ENCODE peak calls at places on chromosomes 11 and 22, in nine cellular contexts. Y is transverse colon; B is fibroblast of lung; K is CD8-positive, alpha-beta T cell; E is right atrium auricular region; H is upper lobe of right lung; I is adrenal gland; D is Panc1; Q is tibial artery. V is an unnamed sample.
A peak's percentile ranks its signal among the peaks of the same experiment; 100 is the strongest.

GRCh38 chr22:46045459-46046298 is 68.7 kb upstream of the WNT7B start:
- DNase-seq in Q (peak; percentile 93), E (no peak), H (peak; percentile 70), B (no peak), K (no peak), Y (peak; percentile 17), D (no peak), I (no peak), V (no peak)

GRCh38 chr11:128893578-128894295 is 2.6 kb downstream of the KCNJ5 start:
- DNase-seq in K (no peak), B (no peak), D (no peak), I (no peak), H (no peak), Q (no peak), E (no peak), Y (no peak), V (no peak)

GRCh38 chr22:25021409-25021808 is 68.9 kb downstream of the KIAA1671 start:
- DNase-seq in K (no peak), D (no peak), E (no peak), H (peak; percentile 19), B (no peak), Y (no peak), I (no peak), Q (no peak), V (no peak)

GRCh38 chr11:40166892-40167291 is 1292.6 kb downstream of the LRRC4C start:
- DNase-seq in Y (no peak), Q (no peak), H (no peak), D (no peak), I (no peak), E (no peak), K (no peak), B (peak; percentile 50), V (peak; percentile 1)

GRCh38 chr11:71979582-71979981 is 19.1 kb upstream of the IL18BP start:
- DNase-seq in Y (no peak), D (no peak), Q (no peak), E (no peak), H (no peak), K (no peak), B (no peak), I (no peak), V (no peak)

GRCh38 chr11:100631316-100631715 is 55.8 kb upstream of the ARHGAP42 start:
- DNase-seq in D (no peak), H (no peak), Y (no peak), E (no peak), I (no peak), Q (no peak), K (no peak), B (no peak), V (no peak)

GRCh38 chr22:17891427-17892167 is 117.3 kb upstream of the BID start:
- DNase-seq in K (no peak), B (no peak), I (no peak), Y (peak; percentile 83), H (no peak), E (no peak), D (no peak), Q (peak; percentile 71), V (no peak)

GRCh38 chr11:2138436-2139117 is 612 bp downstream of the IGF2 start:
- DNase-seq in B (no peak), D (no peak), I (no peak), E (no peak), K (no peak), Y (no peak), Q (no peak), H (no peak), V (no peak)

GRCh38 chr11:120801801-120802689 is 221.9 kb upstream of the TBCEL start:
- DNase-seq in E (peak; percentile 71), K (peak; percentile 13), B (peak; percentile 45), Q (no peak), D (peak; percentile 45), H (no peak), I (peak; percentile 63), Y (peak; percentile 62), V (peak; percentile 76)

GRCh38 chr22:21942407-21942895 is 10.2 kb downstream of the PPM1F start:
- DNase-seq in I (peak; percentile 64), Q (peak; percentile 84), E (peak; percentile 94), H (peak; percentile 78), K (no peak), D (no peak), Y (peak; percentile 52), B (peak; percentile 91), V (peak; percentile 87)

GRCh38 chr11:60788401-60789110 is 3.4 kb downstream of the MS4A10 start:
- DNase-seq in Q (no peak), E (no peak), H (no peak), D (no peak), B (no peak), Y (no peak), I (no peak), K (no peak), V (peak; percentile 14)

GRCh38 chr11:96014234-96014633 is 90.3 kb upstream of the MTMR2 start:
- DNase-seq in D (no peak), K (no peak), E (no peak), I (no peak), B (peak; percentile 74), H (no peak), Q (no peak), Y (no peak), V (peak; percentile 71)

GRCh38 chr11:96010683-96011082 is 86.8 kb upstream of the MTMR2 start:
- DNase-seq in K (no peak), Y (no peak), H (no peak), D (no peak), I (no peak), Q (no peak), E (no peak), B (no peak), V (no peak)

GRCh38 chr11:96013459-96014213 is 89.7 kb upstream of the MTMR2 start:
- DNase-seq in B (no peak), K (no peak), I (no peak), Y (no peak), E (no peak), H (no peak), Q (no peak), D (no peak), V (no peak)

GRCh38 chr11:96015911-96016565 is 92.1 kb upstream of the MTMR2 start:
- DNase-seq in K (no peak), H (no peak), Q (no peak), D (no peak), E (no peak), I (no peak), B (no peak), Y (no peak), V (no peak)

GRCh38 chr11:96012086-96012824 is 88.3 kb upstream of the MTMR2 start:
- DNase-seq in B (peak; percentile 85), I (no peak), D (peak; percentile 39), E (peak; percentile 69), K (peak; percentile 38), H (no peak), Q (peak; percentile 62), Y (peak; percentile 49), V (peak; percentile 89)
- TF ChIP-seq CTCF in B (peak; percentile 75), I (peak; percentile 41), D (peak; percentile 84), E (peak; percentile 28), K (peak; percentile 52), H (peak; percentile 51), Q (peak; percentile 50), Y (peak; percentile 48), V (peak; percentile 82)

DNA sequence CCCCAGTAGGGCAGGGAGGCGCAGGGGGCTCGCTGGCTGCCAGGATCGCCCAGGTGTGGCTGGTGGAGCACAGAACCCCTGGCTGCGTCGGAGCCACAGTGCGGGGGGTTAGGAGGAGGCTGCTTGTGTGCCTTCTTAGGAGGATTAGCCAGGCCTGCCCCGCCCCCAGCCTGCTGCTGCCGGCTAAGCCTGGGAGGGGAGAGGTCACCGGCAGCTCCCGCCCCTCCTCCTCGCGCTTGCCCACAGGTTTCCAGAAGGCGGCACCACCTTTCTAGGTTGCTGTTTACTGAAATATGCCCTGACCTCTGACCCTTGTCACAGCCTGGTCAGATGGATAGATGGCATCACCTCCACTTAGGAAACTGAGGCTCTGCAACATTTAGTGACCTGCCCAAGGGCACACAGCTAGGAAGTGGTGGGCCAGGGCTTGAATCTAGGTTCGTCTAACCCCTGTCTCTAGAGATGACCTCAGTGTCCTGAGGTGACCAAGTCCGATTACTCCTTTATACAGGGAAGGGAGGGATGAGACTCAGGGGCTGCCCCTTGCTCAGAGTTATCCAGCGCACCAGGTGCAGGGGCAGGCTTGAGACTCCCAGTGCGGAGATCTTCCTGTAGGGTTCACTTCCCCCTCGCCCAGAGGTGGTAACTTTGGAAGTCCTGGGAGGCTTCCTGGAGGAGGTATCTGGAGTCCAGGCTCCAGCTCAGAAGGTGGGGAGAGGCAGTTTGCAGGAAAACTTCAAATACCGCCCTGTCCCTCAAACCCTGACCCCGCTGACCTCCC is 44.0 kb downstream of the MYO7A start:
- DNase-seq in K (no peak), Q (no peak), D (no peak), H (no peak), E (no peak), I (no peak), Y (no peak), B (no peak), V (no peak)
- H3K4me3 ChIP-seq in K (no peak overlapping the region), Q (no peak overlapping the region), D (no peak overlapping the region), H (no peak overlapping the region), E (no peak overlapping the region), I (no peak overlapping the region), Y (no peak overlapping the region), B (no peak overlapping the region), V (no peak overlapping the region)

GRCh38 chr22:49487950-49488349 is 339.7 kb downstream of the BRD1 start:
- DNase-seq in I (no peak), K (no peak), D (no peak), E (no peak), H (no peak), B (no peak), Q (no peak), Y (no peak), V (no peak)

GRCh38 chr22:49490692-49491091 is 337.0 kb downstream of the BRD1 start:
- DNase-seq in I (no peak), D (no peak), Q (no peak), B (no peak), E (no peak), K (no peak), Y (no peak), H (no peak), V (no peak)

GRCh38 chr22:49491221-49491635 is 336.4 kb downstream of the BRD1 start:
- DNase-seq in B (no peak), D (no peak), I (no peak), Q (no peak), Y (no peak), K (no peak), E (no peak), H (no peak), V (no peak)

GRCh38 chr22:49489821-49490220 is 337.9 kb downstream of the BRD1 start:
- DNase-seq in E (no peak), K (no peak), I (no peak), Y (no peak), D (no peak), H (no peak), B (no peak), Q (no peak), V (no peak)

DNA sequence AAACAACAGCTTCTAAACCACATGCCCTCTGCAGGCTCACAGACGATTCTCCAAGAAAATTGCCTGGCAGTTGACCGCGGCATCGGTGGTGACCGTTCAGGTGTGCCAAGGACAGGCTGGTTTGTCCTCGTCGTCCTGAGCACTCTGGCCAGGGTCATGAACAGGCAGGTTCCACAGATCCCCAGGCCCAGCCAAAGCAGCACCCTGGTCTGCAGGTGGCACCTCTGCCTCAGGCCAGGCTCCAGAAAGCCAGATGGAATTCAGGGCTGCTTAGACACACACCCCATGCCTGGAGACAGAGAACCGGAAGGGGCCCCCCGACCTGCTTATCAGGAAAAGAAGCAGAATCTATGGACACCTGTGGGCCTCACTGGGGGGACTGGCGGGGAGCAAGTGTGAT is 338.7 kb downstream of the BRD1 start:
- DNase-seq in K (no peak), Q (no peak), H (no peak), I (no peak), D (no peak), Y (no peak), B (no peak), E (no peak), V (no peak)
- TF ChIP-seq CTCF in K (no peak), Q (no peak), H (no peak), I (no peak), D (no peak), Y (no peak), B (no peak), E (no peak), V (no peak)

GRCh38 chr11:119365071-119365591 is 16.4 kb downstream of the USP2 start:
- DNase-seq in Y (no peak), E (no peak), I (peak; percentile 16), H (no peak), K (no peak), Q (peak; percentile 69), D (no peak), B (peak; percentile 22), V (no peak)
- H3K4me3 ChIP-seq in Y (no peak overlapping the region), E (no peak overlapping the region), I (no peak overlapping the region), H (no peak overlapping the region), K (no peak overlapping the region), Q (peak overlapping the region; percentile 56), D (no peak overlapping the region), B (no peak overlapping the region), V (no peak overlapping the region)

V was measured in choroid plexus epithelial cell.